ENCODE peak calls at places on chromosomes 3 and 15, in seven cellular contexts. I, S, P, C, W, F and R are unnamed samples.

GRCh38 chr15:66803182-66803729 is 101.2 kb downstream of the SMAD6 start:
- DNase-seq in F (peak; percentile 99), W (peak; percentile 88), P (peak; percentile 98), S (peak; percentile 99), I (peak; percentile 71), C (peak; percentile 73), R (peak; percentile 96)

GRCh38 chr3:33430571-33430970 is 9.6 kb downstream of the UBP1 start:
- DNase-seq in I (no peak), S (no peak), F (no peak), P (no peak), W (no peak), C (no peak), R (peak; percentile 36)

GRCh38 chr15:48021336-48022086 is 99.3 kb upstream of the SLC24A5 start:
- DNase-seq in C (no peak), P (peak; percentile 4), I (no peak), F (peak; percentile 55), W (no peak), S (peak; percentile 30), R (no peak)

GRCh38 chr3:174125267-174125844 is 727.8 kb downstream of the NLGN1 start:
- DNase-seq in P (peak; percentile 65), C (no peak), I (no peak), F (peak; percentile 4), W (peak; percentile 32), S (peak; percentile 50), R (peak; percentile 73)

GRCh38 chr15:64452988-64453688 is 7.2 kb upstream of the ZNF609 start:
- DNase-seq in S (no peak), W (no peak), C (no peak), I (no peak), P (peak; percentile 33), F (no peak), R (no peak)

GRCh38 chr3:19950316-19950715 is 3.4 kb downstream of the RAB5A start:
- DNase-seq in F (no peak), I (no peak), W (no peak), P (no peak), S (no peak), C (no peak), R (no peak)

GRCh38 chr3:140285380-140285779 is 350.4 kb downstream of the CLSTN2 start:
- DNase-seq in C (no peak), W (no peak), P (no peak), S (no peak), I (no peak), F (no peak), R (no peak)

GRCh38 chr3:6110451-6110850 is 750.5 kb upstream of the GRM7 start:
- DNase-seq in W (no peak), S (no peak), C (no peak), I (no peak), P (no peak), F (no peak), R (no peak)

GRCh38 chr3:14623569-14624051 is 28.0 kb upstream of the CCDC174 start:
- DNase-seq in I (no peak), S (no peak), W (no peak), P (no peak), C (no peak), F (no peak), R (no peak)

DNA sequence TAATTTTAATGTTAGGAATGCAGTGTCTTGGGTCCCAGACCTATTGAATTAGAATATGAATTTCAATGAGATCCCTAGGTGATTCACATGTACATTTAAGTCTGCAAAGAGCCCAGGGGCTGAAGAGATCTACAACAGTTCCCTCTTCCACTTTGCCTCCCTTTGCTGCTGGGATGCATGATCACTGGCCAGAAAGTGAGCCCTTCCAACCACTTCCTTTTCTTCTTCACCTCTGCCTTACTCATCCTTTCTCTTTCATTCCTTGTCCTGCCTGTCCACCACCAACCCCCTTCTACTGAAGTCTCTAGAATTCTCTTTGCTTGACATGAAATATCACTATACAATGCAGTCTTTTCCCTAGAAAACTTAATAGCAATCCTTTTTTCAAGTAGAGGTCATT is 222.4 kb upstream of the LRIG1 start:
- DNase-seq in I (no peak), P (peak; percentile 55), C (no peak), F (no peak), W (no peak), S (peak; percentile 31), R (no peak)
- H3K23ac ChIP-seq in I (no peak overlapping the region), P (peak overlapping the region; percentile 2), C (no peak overlapping the region), F (no peak overlapping the region), W (no peak overlapping the region), S (no peak overlapping the region), R (no peak overlapping the region)

GRCh38 chr15:89052474-89052873 is 35.8 kb upstream of the ABHD2 start:
- DNase-seq in P (peak; percentile 97), W (no peak), I (no peak), S (peak; percentile 91), F (peak; percentile 30), C (no peak), R (no peak)
- H3K23ac ChIP-seq in P (peak overlapping the region; percentile 79), W (no peak overlapping the region), I (no peak overlapping the region), S (no peak overlapping the region), F (no peak overlapping the region), C (no peak overlapping the region), R (no peak overlapping the region)

GRCh38 chr3:191484461-191484860 is 23.5 kb downstream of the PYDC2 start:
- DNase-seq in W (no peak), P (no peak), F (no peak), I (no peak), C (no peak), S (no peak), R (no peak)
- H3K23ac ChIP-seq in W (no peak overlapping the region), P (no peak overlapping the region), F (no peak overlapping the region), I (no peak overlapping the region), C (no peak overlapping the region), S (no peak overlapping the region), R (no peak overlapping the region)

GRCh38 chr3:127077068-127077467 is 94.2 kb downstream of the PLXNA1 start:
- DNase-seq in P (no peak), W (no peak), F (no peak), I (no peak), C (no peak), S (no peak), R (no peak)
- H3K23ac ChIP-seq in P (no peak overlapping the region), W (no peak overlapping the region), F (no peak overlapping the region), I (no peak overlapping the region), C (no peak overlapping the region), S (no peak overlapping the region), R (no peak overlapping the region)

GRCh38 chr15:57201578-57201977 is 174.7 kb upstream of the CGNL1 start:
- DNase-seq in S (no peak), I (no peak), P (no peak), C (no peak), F (no peak), W (no peak), R (no peak)

GRCh38 chr15:57198654-57199241 is 177.6 kb upstream of the CGNL1 start:
- DNase-seq in P (no peak), I (no peak), F (peak; percentile 27), C (no peak), S (no peak), W (peak; percentile 87), R (peak; percentile 69)

GRCh38 chr15:57196865-57197264 is 179.4 kb upstream of the CGNL1 start:
- DNase-seq in P (peak; percentile 33), C (no peak), F (no peak), S (no peak), W (no peak), I (no peak), R (no peak)
- H3K23ac ChIP-seq in P (no peak overlapping the region), C (no peak overlapping the region), F (no peak overlapping the region), S (no peak overlapping the region), W (no peak overlapping the region), I (no peak overlapping the region), R (no peak overlapping the region)